ENCODE peak calls at places on chromosomes 4 and X, in nine cellular contexts. N, H, K, B, E, Y, D, T and R are unnamed samples.

GRCh38 chrX:152444338-152444737 is 6.8 kb downstream of the GABRA3 start:
- DNase-seq in N (no peak), H (no peak), K (no peak), B (no peak), E (no peak), Y (no peak), D (no peak), T (no peak), R (no peak)

GRCh38 chr4:28772066-28772465 is 1911.4 kb downstream of the STIM2 start:
- DNase-seq in N (no peak), H (no peak), K (no peak), B (no peak), E (no peak), Y (no peak), D (peak; percentile 25), T (peak; percentile 52), R (peak; percentile 62)

GRCh38 chr4:2891294-2891693 is 47.6 kb downstream of the ADD1 start:
- DNase-seq in N (no peak), H (no peak), K (no peak), B (no peak), E (no peak), Y (no peak), D (peak; percentile 40), T (peak; percentile 48), R (peak; percentile 73)

GRCh38 chr4:73620115-73620792 is at the start of gene RASSF6:
- DNase-seq in N (no peak), H (no peak), K (peak; percentile 90), B (peak; percentile 65), E (no peak), Y (peak; percentile 95), D (no peak), T (no peak), R (peak; percentile 20)

GRCh38 chr4:7212921-7213320 is 20.6 kb downstream of the SORCS2 start:
- DNase-seq in N (no peak), H (no peak), K (no peak), B (no peak), E (no peak), Y (no peak), D (no peak), T (no peak), R (no peak)

GRCh38 chr4:46931981-46932380 is 22.9 kb upstream of the COX7B2 start:
- DNase-seq in N (no peak), H (no peak), K (peak; percentile 29), B (no peak), E (peak; percentile 4), Y (peak; percentile 4), D (no peak), T (peak; percentile 59), R (peak; percentile 76)

GRCh38 chr4:98151145-98151929 is 8.1 kb upstream of the STPG2 start:
- DNase-seq in N (no peak), H (no peak), K (no peak), B (no peak), E (peak; percentile 76), Y (no peak), D (no peak), T (peak; percentile 19), R (no peak)

GRCh38 chr4:57499786-57500185 is 389.6 kb upstream of the IGFBP7 start:
- DNase-seq in N (no peak), H (no peak), K (no peak), B (peak; percentile 24), E (peak; percentile 2), Y (no peak), D (no peak), T (peak; percentile 46), R (no peak)